ENCODE peak calls at places on chromosomes 16 and 17, in five cellular contexts. A is transverse colon, K is psoas muscle, V is heart left ventricle, N is Peyer's patch. W is an unnamed sample.

GRCh38 chr17:32302860-32303649 is 37.4 kb downstream of the RHBDL3 start:
- DNase-seq in A (no peak), K (no peak), V (no peak), N (no peak), W (no peak)

GRCh38 chr17:40224707-40225092 is 5.6 kb downstream of the WIPF2 start:
- DNase-seq in A (no peak), K (no peak), V (no peak), N (peak; percentile 1), W (no peak)

GRCh38 chr17:32142857-32143524 is 689 bp downstream of the RHOT1 start:
- DNase-seq in A (peak; percentile 68), K (peak; percentile 74), V (peak; percentile 72), N (peak; percentile 75), W (no peak)

GRCh38 chr16:11570796-11571195 is 15.9 kb downstream of the LITAF start:
- DNase-seq in A (no peak), K (peak; percentile 7), V (no peak), N (no peak), W (no peak)

GRCh38 chr17:15309793-15310192 is 31.6 kb downstream of the TEKT3 start:
- DNase-seq in A (no peak), K (no peak), V (no peak), N (no peak), W (no peak)

GRCh38 chr16:81861503-81861902 is 82.4 kb downstream of the PLCG2 start:
- DNase-seq in A (no peak), K (no peak), V (no peak), N (no peak), W (no peak)

GRCh38 chr17:48194097-48194550 is 86.6 kb downstream of the SNX11 start:
- DNase-seq in A (no peak), K (no peak), V (no peak), N (no peak), W (no peak)

GRCh38 chr17:80878876-80879722 is 112.5 kb upstream of the CHMP6 start:
- DNase-seq in A (no peak), K (peak; percentile 33), V (peak; percentile 12), N (peak; percentile 39), W (no peak)

GRCh38 chr17:80513892-80514291 is 30.7 kb upstream of the RPTOR start:
- DNase-seq in A (no peak), K (no peak), V (no peak), N (no peak), W (no peak)

GRCh38 chr17:74840989-74841666 is 18.6 kb downstream of the GRIN2C start:
- DNase-seq in A (peak; percentile 30), K (peak; percentile 73), V (peak; percentile 78), N (peak; percentile 67), W (no peak)

GRCh38 chr17:11240841-11241610 is at the start of gene SHISA6:
- DNase-seq in A (no peak), K (no peak), V (no peak), N (no peak), W (no peak)

GRCh38 chr17:3861761-3862681 is 16.0 kb upstream of the NCBP3 start:
- DNase-seq in A (no peak), K (no peak), V (no peak), N (no peak), W (no peak)

GRCh38 chr16:81614171-81614570 is 164.9 kb upstream of the PLCG2 start:
- DNase-seq in A (no peak), K (no peak), V (no peak), N (no peak), W (no peak)

GRCh38 chr17:37608369-37609169 is 649 bp downstream of the SYNRG start:
- DNase-seq in A (no peak), K (no peak), V (no peak), N (no peak), W (no peak)

GRCh38 chr17:19800571-19800970 is 52.5 kb upstream of the ALDH3A1 start:
- DNase-seq in A (no peak), K (no peak), V (no peak), N (no peak), W (no peak)

GRCh38 chr17:57639381-57639780 is 105.7 kb downstream of the CCDC182 start:
- DNase-seq in A (no peak), K (no peak), V (no peak), N (no peak), W (no peak)

GRCh38 chr16:2824626-2825025 is 5.5 kb upstream of the ZG16B start:
- DNase-seq in A (peak; percentile 2), K (peak; percentile 40), V (no peak), N (peak; percentile 19), W (no peak)

GRCh38 chr17:48734328-48735056 is 5.9 kb upstream of the HOXB13 start:
- DNase-seq in A (no peak), K (no peak), V (no peak), N (no peak), W (no peak)

GRCh38 chr16:81708459-81709368 is 70.4 kb upstream of the PLCG2 start:
- DNase-seq in A (peak; percentile 55), K (no peak), V (no peak), N (no peak), W (no peak)

GRCh38 chr17:48074322-48075054 is 26.3 kb downstream of the NFE2L1 start:
- DNase-seq in A (peak; percentile 84), K (peak; percentile 83), V (peak; percentile 74), N (peak; percentile 94), W (peak; percentile 56)

GRCh38 chr16:4641876-4642275 is 17.2 kb downstream of the MGRN1 start:
- DNase-seq in A (no peak), K (no peak), V (no peak), N (no peak), W (no peak)

GRCh38 chr16:12927591-12927990 is 26.2 kb downstream of the SHISA9 start:
- DNase-seq in A (no peak), K (no peak), V (no peak), N (no peak), W (no peak)

GRCh38 chr17:74738051-74738996 is 1.3 kb downstream of the RAB37 start:
- DNase-seq in A (peak; percentile 76), K (peak; percentile 70), V (no peak), N (peak; percentile 91), W (peak; percentile 93)

GRCh38 chr16:63458842-63459241 is 1422.6 kb upstream of the CDH8 start:
- DNase-seq in A (no peak), K (no peak), V (no peak), N (no peak), W (no peak)

GRCh38 chr17:50420419-50421112 is 5.5 kb upstream of the ACSF2 start:
- DNase-seq in A (no peak), K (no peak), V (no peak), N (no peak), W (no peak)

GRCh38 chr17:63932008-63932561 is at the start of gene CD79B:
- DNase-seq in A (peak; percentile 60), K (peak; percentile 56), V (no peak), N (peak; percentile 87), W (peak; percentile 32)

GRCh38 chr17:65985571-65985970 is 206.4 kb downstream of the CEP112 start:
- DNase-seq in A (no peak), K (no peak), V (no peak), N (no peak), W (no peak)

GRCh38 chr17:64443086-64443760 is 5.7 kb upstream of the MILR1 start:
- DNase-seq in A (no peak), K (no peak), V (no peak), N (no peak), W (no peak)

DNA sequence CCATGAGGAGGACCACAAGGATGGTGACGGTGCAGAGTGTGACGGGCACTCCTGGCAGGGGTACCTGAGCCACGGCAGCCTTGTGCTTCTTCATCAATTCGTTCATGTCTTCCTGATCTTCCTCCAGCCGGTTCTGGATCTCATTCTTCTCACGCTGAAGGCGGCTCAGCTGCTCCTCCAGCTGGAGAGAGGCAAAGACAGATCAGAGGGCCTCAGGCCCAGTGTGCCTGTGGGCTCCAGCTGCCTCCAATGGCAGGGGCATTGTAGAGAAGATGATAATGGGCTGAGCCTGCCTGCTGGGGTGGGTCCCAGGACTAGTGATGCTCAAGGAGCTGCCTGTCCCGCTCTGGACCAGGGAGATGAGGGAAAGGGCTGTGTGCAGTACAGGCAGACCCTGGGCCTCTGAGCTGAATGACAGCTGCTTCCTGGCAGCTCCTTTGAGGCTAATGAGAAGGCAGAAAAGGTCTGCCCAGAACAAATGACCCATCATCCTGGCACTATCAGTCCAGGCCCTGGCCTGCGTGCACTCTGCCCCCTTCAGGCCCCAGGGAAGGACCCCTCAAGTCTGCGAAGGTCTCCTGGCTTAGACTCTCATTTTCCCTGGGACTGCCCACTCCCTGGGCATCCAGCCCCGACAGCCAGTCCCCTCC is 47.9 kb downstream of the PIPOX start:
- DNase-seq in A (no peak), K (no peak), V (no peak), N (no peak), W (no peak)
- H3K36me3 ChIP-seq in A (no peaks in the 10 kb centered on the region), K (peaks cover 23% of the 10 kb centered on the region), V (peaks cover 68% of the 10 kb centered on the region), N (no peaks in the 10 kb centered on the region), W (peaks cover 60% of the 10 kb centered on the region)

GRCh38 chr16:72836181-72836580 is 211.7 kb downstream of the ZFHX3 start:
- DNase-seq in A (no peak), K (no peak), V (no peak), N (no peak), W (no peak)

GRCh38 chr16:72838999-72839398 is 208.9 kb downstream of the ZFHX3 start:
- DNase-seq in A (no peak), K (no peak), V (no peak), N (no peak), W (no peak)

GRCh38 chr16:72837846-72838661 is 209.9 kb downstream of the ZFHX3 start:
- DNase-seq in A (no peak), K (no peak), V (no peak), N (no peak), W (no peak)

GRCh38 chr16:72835041-72835440 is 212.9 kb downstream of the ZFHX3 start:
- DNase-seq in A (no peak), K (no peak), V (no peak), N (no peak), W (no peak)

DNA sequence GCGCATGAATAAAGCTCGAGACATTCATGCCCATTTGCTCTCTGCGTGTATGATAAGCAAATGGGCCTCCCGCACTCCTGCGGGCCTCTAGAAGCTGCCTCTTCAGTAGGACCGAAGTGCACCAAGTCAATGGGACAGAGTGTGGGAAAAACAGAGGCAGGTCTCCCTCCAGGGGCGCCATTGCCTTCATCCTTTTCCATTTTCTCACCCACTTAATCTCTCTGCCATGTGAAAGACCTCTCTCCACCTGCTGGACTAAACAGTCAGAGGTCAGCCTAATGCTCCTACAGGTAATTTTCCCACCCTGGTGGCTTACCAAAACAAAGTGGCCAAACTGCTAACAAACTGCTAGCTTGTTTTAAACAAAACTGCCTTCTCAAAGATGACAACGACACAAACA is 210.9 kb downstream of the ZFHX3 start:
- DNase-seq in A (no peak), K (no peak), V (no peak), N (no peak), W (no peak)
- TF ChIP-seq CTCF in A (no peak), K (no peak), V (no peak), N (no peak), W (no peak)

DNA sequence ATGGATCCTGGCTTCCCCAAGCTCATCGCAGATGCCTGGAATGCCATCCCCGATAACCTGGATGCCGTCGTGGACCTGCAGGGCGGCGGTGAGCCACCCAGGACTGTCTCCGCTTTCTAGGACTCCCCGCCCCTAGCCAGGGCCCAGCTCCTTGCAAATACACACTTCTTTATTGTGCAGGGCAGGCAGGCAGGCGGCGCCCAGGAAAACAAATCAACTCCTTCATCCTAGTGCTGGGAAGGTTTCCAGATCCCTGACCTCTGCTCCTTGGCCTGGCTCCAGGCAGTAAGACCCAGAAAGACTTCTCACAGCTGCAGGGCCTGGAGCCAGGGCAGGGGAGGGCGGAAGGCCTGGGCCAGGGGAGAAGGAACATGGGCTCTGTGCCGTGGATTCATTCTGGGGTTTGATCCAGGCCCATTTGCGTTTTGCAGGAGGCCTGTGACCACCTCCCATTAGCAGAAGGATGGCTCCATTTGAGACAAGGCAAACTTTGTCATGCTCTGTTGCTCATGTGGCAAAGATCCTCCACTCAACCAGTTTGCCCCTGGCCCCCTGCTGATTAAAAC is 6.0 kb upstream of the LPCAT2 start:
- DNase-seq in A (peak; percentile 93), K (peak; percentile 92), V (peak; percentile 88), N (peak; percentile 93), W (no peak)
- H3K27ac ChIP-seq in A (peak overlapping the region; percentile 74), K (no peak overlapping the region), V (peak overlapping the region; percentile 66), N (peak overlapping the region; percentile 57), W (no peak overlapping the region)

GRCh38 chr16:19549688-19550087 is 5.8 kb upstream of the VPS35L start:
- DNase-seq in A (no peak), K (no peak), V (no peak), N (no peak), W (no peak)
- H3K36me3 ChIP-seq in A (no peaks in the 10 kb centered on the region), K (no peaks in the 10 kb centered on the region), V (peaks cover 7% of the 10 kb centered on the region), N (no peaks in the 10 kb centered on the region), W (peaks cover 3% of the 10 kb centered on the region)

W was measured in CD8-positive, alpha-beta T cell.